ENCODE peak calls at places on chromosome 11, in six cellular contexts. One of them, this sample, is unnamed.

GRCh38 chr11:78030429-78031325 is 7.6 kb upstream of the KCTD14 start:
- DNase-seq in K562: no peak
- DNase-seq in GM12878: no peak
- DNase-seq in A549: no peak
- DNase-seq in endothelial cell of umbilical vein: peak
- DNase-seq in HepG2: peak
- DNase-seq in this sample: no peak

GRCh38 chr11:61011950-61012830 is 40.7 kb downstream of the CD6 start:
- DNase-seq in GM12878: no peak
- DNase-seq in K562: no peak
- DNase-seq in endothelial cell of umbilical vein: no peak
- DNase-seq in A549: no peak
- DNase-seq in HepG2: no peak
- DNase-seq in this sample: peak

GRCh38 chr11:75023446-75024067 is 34.8 kb downstream of the NEU3 start:
- DNase-seq in GM12878: no peak
- DNase-seq in K562: no peak
- DNase-seq in endothelial cell of umbilical vein: no peak
- DNase-seq in HepG2: no peak
- DNase-seq in A549: no peak
- DNase-seq in this sample: no peak

GRCh38 chr11:88208742-88209141 is 33.5 kb upstream of the RAB38 start:
- DNase-seq in GM12878: no peak
- DNase-seq in A549: no peak
- DNase-seq in K562: no peak
- DNase-seq in endothelial cell of umbilical vein: no peak
- DNase-seq in HepG2: no peak
- DNase-seq in this sample: peak

GRCh38 chr11:72584933-72585597 is 89.2 kb downstream of the PDE2A start:
- DNase-seq in A549: no peak
- DNase-seq in endothelial cell of umbilical vein: no peak
- DNase-seq in K562: no peak
- DNase-seq in GM12878: no peak
- DNase-seq in HepG2: no peak
- DNase-seq in this sample: peak

GRCh38 chr11:63146586-63146985 is 2.6 kb upstream of the SLC22A24 start:
- DNase-seq in endothelial cell of umbilical vein: peak
- DNase-seq in K562: no peak
- DNase-seq in A549: no peak
- DNase-seq in GM12878: no peak
- DNase-seq in HepG2: no peak
- DNase-seq in this sample: no peak

GRCh38 chr11:124108158-124108557 is 7.1 kb upstream of the VWA5A start:
- DNase-seq in A549: no peak
- DNase-seq in endothelial cell of umbilical vein: peak
- DNase-seq in HepG2: peak
- DNase-seq in K562: peak
- DNase-seq in GM12878: no peak
- DNase-seq in this sample: peak

GRCh38 chr11:123251656-123252344 is 56.8 kb upstream of the CLMP start:
- DNase-seq in endothelial cell of umbilical vein: no peak
- DNase-seq in K562: no peak
- DNase-seq in GM12878: no peak
- DNase-seq in A549: no peak
- DNase-seq in HepG2: no peak
- DNase-seq in this sample: no peak

GRCh38 chr11:124183045-124183444 is at the start of gene OR10D3:
- DNase-seq in A549: no peak
- DNase-seq in K562: no peak
- DNase-seq in endothelial cell of umbilical vein: no peak
- DNase-seq in GM12878: no peak
- DNase-seq in HepG2: no peak
- DNase-seq in this sample: no peak

GRCh38 chr11:296206-296975 is 2.9 kb downstream of the IFITM5 start:
- DNase-seq in endothelial cell of umbilical vein: no peak
- DNase-seq in K562: no peak
- DNase-seq in GM12878: no peak
- DNase-seq in HepG2: no peak
- DNase-seq in A549: no peak
- DNase-seq in this sample: no peak

GRCh38 chr11:93744669-93745004 is 3.2 kb downstream of the C11orf54 start:
- DNase-seq in K562: no peak
- DNase-seq in endothelial cell of umbilical vein: no peak
- DNase-seq in GM12878: no peak
- DNase-seq in HepG2: peak
- DNase-seq in A549: no peak
- DNase-seq in this sample: no peak

GRCh38 chr11:121521145-121522042 is 68.6 kb upstream of the SORL1-AS1 start:
- DNase-seq in K562: no peak
- DNase-seq in HepG2: no peak
- DNase-seq in A549: no peak
- DNase-seq in GM12878: peak
- DNase-seq in endothelial cell of umbilical vein: no peak
- DNase-seq in this sample: peak

GRCh38 chr11:132119573-132119972 is 749.2 kb downstream of the NTM start:
- DNase-seq in GM12878: no peak
- DNase-seq in A549: no peak
- DNase-seq in HepG2: no peak
- DNase-seq in endothelial cell of umbilical vein: no peak
- DNase-seq in K562: no peak
- DNase-seq in this sample: no peak

GRCh38 chr11:41281131-41281742 is 178.2 kb downstream of the LRRC4C start:
- DNase-seq in K562: no peak
- DNase-seq in GM12878: no peak
- DNase-seq in endothelial cell of umbilical vein: no peak
- DNase-seq in HepG2: no peak
- DNase-seq in A549: no peak
- DNase-seq in this sample: no peak

GRCh38 chr11:64843971-64844329 is 503 bp downstream of the CDC42BPG start:
- DNase-seq in A549: no peak
- DNase-seq in endothelial cell of umbilical vein: no peak
- DNase-seq in HepG2: no peak
- DNase-seq in K562: no peak
- DNase-seq in GM12878: no peak
- DNase-seq in this sample: no peak

GRCh38 chr11:93740802-93741093 is 547 bp downstream of the TAF1D start:
- DNase-seq in K562: no peak
- DNase-seq in HepG2: peak
- DNase-seq in endothelial cell of umbilical vein: peak
- DNase-seq in A549: peak
- DNase-seq in GM12878: no peak
- DNase-seq in this sample: peak

GRCh38 chr11:126654886-126655806 is 299.7 kb downstream of the ST3GAL4 start:
- DNase-seq in K562: no peak
- DNase-seq in A549: no peak
- DNase-seq in endothelial cell of umbilical vein: no peak
- DNase-seq in GM12878: no peak
- DNase-seq in HepG2: no peak
- DNase-seq in this sample: no peak

GRCh38 chr11:10441652-10442503 is 13.2 kb upstream of the AMPD3 start:
- DNase-seq in HepG2: no peak
- DNase-seq in A549: no peak
- DNase-seq in GM12878: peak
- DNase-seq in K562: no peak
- DNase-seq in endothelial cell of umbilical vein: no peak
- DNase-seq in this sample: peak

GRCh38 chr11:70667767-70668166 is 269.4 kb downstream of the CTTN start:
- DNase-seq in A549: no peak
- DNase-seq in K562: no peak
- DNase-seq in endothelial cell of umbilical vein: no peak
- DNase-seq in GM12878: no peak
- DNase-seq in HepG2: peak
- DNase-seq in this sample: no peak

GRCh38 chr11:23425379-23425778 is 565.1 kb upstream of the CCDC179 start:
- DNase-seq in HepG2: no peak
- DNase-seq in A549: no peak
- DNase-seq in GM12878: no peak
- DNase-seq in endothelial cell of umbilical vein: no peak
- DNase-seq in K562: no peak
- DNase-seq in this sample: no peak

GRCh38 chr11:9643751-9644150 is 20.1 kb upstream of the SWAP70 start:
- DNase-seq in endothelial cell of umbilical vein: no peak
- DNase-seq in A549: no peak
- DNase-seq in HepG2: no peak
- DNase-seq in K562: no peak
- DNase-seq in GM12878: no peak
- DNase-seq in this sample: peak

GRCh38 chr11:100716848-100717247 is 29.8 kb downstream of the ARHGAP42 start:
- DNase-seq in endothelial cell of umbilical vein: no peak
- DNase-seq in A549: no peak
- DNase-seq in HepG2: no peak
- DNase-seq in K562: no peak
- DNase-seq in GM12878: no peak
- DNase-seq in this sample: no peak

GRCh38 chr11:26477406-26477805 is 94.7 kb downstream of the MUC15 start:
- DNase-seq in K562: no peak
- DNase-seq in A549: no peak
- DNase-seq in GM12878: no peak
- DNase-seq in endothelial cell of umbilical vein: no peak
- DNase-seq in HepG2: no peak
- DNase-seq in this sample: no peak

GRCh38 chr11:59615132-59615636 is 390 bp downstream of the OSBP start:
- DNase-seq in A549: peak
- DNase-seq in endothelial cell of umbilical vein: no peak
- DNase-seq in HepG2: peak
- DNase-seq in K562: no peak
- DNase-seq in GM12878: no peak
- DNase-seq in this sample: peak

GRCh38 chr11:59615637-59616395 is at the start of gene OSBP:
- DNase-seq in HepG2: peak
- DNase-seq in A549: peak
- DNase-seq in endothelial cell of umbilical vein: peak
- DNase-seq in K562: peak
- DNase-seq in GM12878: peak
- DNase-seq in this sample: peak

GRCh38 chr11:59614277-59615131 is 1.1 kb downstream of the OSBP start:
- DNase-seq in K562: no peak
- DNase-seq in HepG2: no peak
- DNase-seq in A549: no peak
- DNase-seq in endothelial cell of umbilical vein: peak
- DNase-seq in GM12878: no peak
- DNase-seq in this sample: peak

GRCh38 chr11:59616396-59616982 is 915 bp upstream of the OSBP start:
- DNase-seq in endothelial cell of umbilical vein: no peak
- DNase-seq in HepG2: peak
- DNase-seq in GM12878: no peak
- DNase-seq in K562: peak
- DNase-seq in A549: no peak
- DNase-seq in this sample: no peak

GRCh38 chr11:59617876-59618275 is 2.3 kb upstream of the OSBP start:
- DNase-seq in endothelial cell of umbilical vein: no peak
- DNase-seq in GM12878: no peak
- DNase-seq in A549: no peak
- DNase-seq in HepG2: no peak
- DNase-seq in K562: no peak
- DNase-seq in this sample: no peak
- TF ChIP-seq MYC in endothelial cell of umbilical vein: no peak
- TF ChIP-seq MYC in GM12878: no peak
- TF ChIP-seq MYC in A549: no peak
- TF ChIP-seq MYC in HepG2: no peak
- TF ChIP-seq MYC in K562: no peak
- TF ChIP-seq MYC in this sample: no peak

GRCh38 chr11:120188831-120189455 is 21.9 kb upstream of the OAF start:
- DNase-seq in K562: no peak
- DNase-seq in A549: no peak
- DNase-seq in GM12878: no peak
- DNase-seq in endothelial cell of umbilical vein: no peak
- DNase-seq in HepG2: no peak
- DNase-seq in this sample: no peak

GRCh38 chr11:120186799-120187591 is 23.8 kb upstream of the OAF start:
- DNase-seq in K562: no peak
- DNase-seq in endothelial cell of umbilical vein: no peak
- DNase-seq in A549: no peak
- DNase-seq in GM12878: peak
- DNase-seq in HepG2: peak
- DNase-seq in this sample: no peak

GRCh38 chr11:120185678-120186407 is 25.0 kb upstream of the OAF start:
- DNase-seq in endothelial cell of umbilical vein: no peak
- DNase-seq in GM12878: no peak
- DNase-seq in HepG2: no peak
- DNase-seq in A549: no peak
- DNase-seq in K562: no peak
- DNase-seq in this sample: no peak

GRCh38 chr11:120186408-120186798 is 24.4 kb upstream of the OAF start:
- DNase-seq in endothelial cell of umbilical vein: no peak
- DNase-seq in GM12878: no peak
- DNase-seq in K562: no peak
- DNase-seq in A549: no peak
- DNase-seq in HepG2: no peak
- DNase-seq in this sample: no peak

DNA sequence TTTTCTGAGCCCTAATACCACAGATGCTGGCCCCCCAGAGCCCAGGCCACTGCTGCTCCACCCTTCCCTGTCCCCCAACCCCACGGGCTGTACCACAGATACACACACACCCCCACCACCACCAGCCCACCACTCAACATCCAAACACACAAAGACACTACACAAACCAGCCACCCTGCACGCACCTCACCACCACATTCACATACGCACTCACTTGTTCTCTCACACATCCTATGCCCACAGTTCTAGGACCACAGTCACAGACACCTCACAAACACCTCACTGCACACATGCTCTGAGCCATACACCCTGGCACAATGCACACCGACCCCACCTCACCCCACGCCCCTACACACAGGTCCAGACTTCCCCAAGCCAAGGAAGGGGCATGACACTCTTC is 22.5 kb upstream of the OAF start:
- DNase-seq in K562: no peak
- DNase-seq in HepG2: no peak
- DNase-seq in endothelial cell of umbilical vein: no peak
- DNase-seq in A549: no peak
- DNase-seq in GM12878: no peak
- DNase-seq in this sample: no peak
- TF ChIP-seq MYC in K562: no peak
- TF ChIP-seq MYC in HepG2: no peak
- TF ChIP-seq MYC in endothelial cell of umbilical vein: no peak
- TF ChIP-seq MYC in A549: no peak
- TF ChIP-seq MYC in GM12878: no peak
- TF ChIP-seq MYC in this sample: no peak

DNA sequence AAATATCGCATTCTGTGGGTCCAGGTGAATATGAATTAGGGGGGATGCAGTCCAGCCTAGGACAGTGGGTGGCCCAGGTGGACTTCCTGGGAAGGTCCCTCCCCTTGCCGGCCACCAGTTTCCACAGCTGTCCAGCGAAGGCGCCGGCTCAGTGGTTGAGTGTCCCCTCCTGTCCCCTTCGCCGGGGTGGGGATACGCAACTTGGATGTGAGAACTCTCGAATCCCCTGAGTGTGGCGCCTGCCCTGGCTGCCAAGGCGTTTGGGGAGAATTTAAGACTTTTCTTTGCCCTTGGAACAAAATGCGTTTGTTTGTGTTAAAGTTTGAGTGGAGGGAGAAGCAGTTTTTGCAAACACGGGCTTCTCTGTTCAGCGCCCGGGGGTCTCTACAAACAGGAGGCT is 123.7 kb downstream of the KCNQ1OT1 start:
- DNase-seq in A549: no peak
- DNase-seq in HepG2: no peak
- DNase-seq in endothelial cell of umbilical vein: no peak
- DNase-seq in GM12878: no peak
- DNase-seq in K562: no peak
- DNase-seq in this sample: no peak
- TF ChIP-seq MYC in A549: no peak
- TF ChIP-seq MYC in HepG2: no peak
- TF ChIP-seq MYC in endothelial cell of umbilical vein: no peak
- TF ChIP-seq MYC in GM12878: no peak
- TF ChIP-seq MYC in K562: no peak
- TF ChIP-seq MYC in this sample: no peak

GRCh38 chr11:12525466-12526055 is 148.2 kb downstream of the PARVA start:
- DNase-seq in endothelial cell of umbilical vein: no peak
- DNase-seq in K562: no peak
- DNase-seq in GM12878: no peak
- DNase-seq in HepG2: no peak
- DNase-seq in A549: no peak
- DNase-seq in this sample: no peak
- TF ChIP-seq MYC in endothelial cell of umbilical vein: no peak
- TF ChIP-seq MYC in K562: no peak
- TF ChIP-seq MYC in GM12878: no peak
- TF ChIP-seq MYC in HepG2: no peak
- TF ChIP-seq MYC in A549: no peak
- TF ChIP-seq MYC in this sample: no peak

This sample was measured in NB4.